ENCODE peak calls at places on chromosomes 16 and 17, in nine cellular contexts. C is MM.1S, O is fibroblast of pulmonary artery, W is AG04449, D is gastrocnemius medialis, Z is heart right ventricle, P is neural crest cell, S is kidney, G is astrocyte of the spinal cord. E is an unnamed sample.
A peak's percentile ranks its signal among the peaks of the same experiment; 100 is the strongest.

GRCh38 chr16:89096768-89097527 is 3.3 kb downstream of the ACSF3 start:
- DNase-seq in P (no peak), D (no peak), Z (no peak), S (no peak), O (no peak), W (no peak), C (no peak), G (no peak), E (no peak)

GRCh38 chr16:48558269-48558915 is 51.6 kb downstream of the N4BP1 start:
- DNase-seq in O (peak; percentile 84), D (no peak), C (no peak), S (no peak), Z (no peak), W (no peak), P (no peak), G (no peak), E (no peak)

GRCh38 chr16:19143241-19143640 is 24.8 kb upstream of the SYT17 start:
- DNase-seq in P (no peak), Z (no peak), D (no peak), O (no peak), C (no peak), S (no peak), G (no peak), W (no peak), E (no peak)

GRCh38 chr17:9115446-9116265 is 94.3 kb downstream of the NTN1 start:
- DNase-seq in O (peak; percentile 41), C (no peak), D (peak; percentile 33), S (peak; percentile 86), W (no peak), G (peak; percentile 65), Z (peak; percentile 70), P (peak; percentile 51), E (peak; percentile 22)

GRCh38 chr17:12041316-12041715 is 20.6 kb downstream of the MAP2K4 start:
- DNase-seq in P (no peak), S (no peak), Z (no peak), C (no peak), W (peak; percentile 21), O (peak; percentile 81), G (peak; percentile 79), D (no peak), E (no peak)

GRCh38 chr16:57875347-57875746 is 73.1 kb upstream of the KIFC3 start:
- DNase-seq in Z (no peak), G (no peak), C (no peak), P (no peak), S (no peak), W (no peak), O (no peak), D (no peak), E (no peak)

GRCh38 chr17:50311483-50311882 is 34.4 kb upstream of the XYLT2 start:
- DNase-seq in C (no peak), G (no peak), D (no peak), O (no peak), S (no peak), P (no peak), Z (no peak), W (no peak), E (no peak)

GRCh38 chr17:40099627-40100418 is 566 bp downstream of the NR1D1 start:
- DNase-seq in W (no peak), Z (no peak), C (peak; percentile 14), S (peak; percentile 82), D (no peak), O (no peak), P (no peak), G (no peak), E (peak; percentile 66)

DNA sequence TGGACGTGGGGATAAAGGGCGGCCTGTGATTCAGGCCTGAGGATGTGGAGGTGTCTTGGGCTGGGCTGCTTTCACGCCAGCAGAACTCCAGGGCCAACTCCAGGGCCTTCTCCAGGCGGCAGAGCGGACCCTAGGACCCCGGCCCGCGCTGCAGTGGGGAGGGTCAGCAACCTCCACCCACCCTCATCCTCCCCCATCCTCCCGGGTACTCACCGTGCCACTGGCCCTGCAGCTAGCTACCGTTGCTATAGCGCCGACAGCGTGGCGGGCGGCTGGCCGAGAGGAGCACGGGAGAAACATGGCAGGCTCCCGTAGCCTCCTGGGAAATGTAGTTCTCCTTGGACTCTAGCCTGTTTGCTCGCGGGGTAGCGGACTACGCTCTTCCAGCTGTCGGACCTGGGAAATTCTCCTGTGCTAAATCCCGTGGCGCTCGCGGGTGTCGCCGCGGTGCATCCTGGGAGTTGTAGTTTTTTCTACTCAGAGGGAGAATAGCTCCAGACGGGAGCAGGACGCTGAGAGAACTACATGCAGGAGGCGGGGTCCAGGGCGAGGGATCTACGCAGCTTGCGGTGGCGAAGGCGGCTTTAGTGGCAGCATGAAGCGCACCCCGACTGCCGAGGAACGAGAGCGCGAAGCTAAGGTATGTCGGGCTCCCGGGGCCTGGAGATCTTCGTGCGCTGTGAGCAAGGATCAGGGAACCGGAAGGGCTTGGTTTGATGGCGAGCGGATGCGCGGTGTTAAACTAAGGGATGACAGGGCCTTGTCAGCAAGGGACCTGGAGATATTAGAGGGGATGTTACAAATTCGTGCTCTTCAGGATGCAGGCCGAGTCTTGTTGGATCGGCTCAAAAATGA is at the start of the genes FTO and RPGRIP1L:
- DNase-seq in W (peak; percentile 95), C (peak; percentile 99), G (peak; percentile 100), P (peak; percentile 100), Z (peak; percentile 100), S (peak; percentile 99), O (peak; percentile 99), D (peak; percentile 99), E (peak; percentile 99)
- TF ChIP-seq CTCF in W (no peak), C (peak; percentile 3), G (no peak), P (no peak), Z (no peak), S (peak; percentile 11), O (no peak), D (peak; percentile 32), E (no peak)

GRCh38 chr17:49085565-49086315 is 46.8 kb upstream of the B4GALNT2 start:
- DNase-seq in C (no peak), P (no peak), O (no peak), G (no peak), S (no peak), D (no peak), Z (no peak), W (no peak), E (no peak)

GRCh38 chr17:49074851-49075540 is 57.6 kb upstream of the B4GALNT2 start:
- DNase-seq in Z (no peak), G (peak; percentile 51), W (no peak), C (no peak), S (no peak), P (no peak), D (no peak), O (no peak), E (no peak)

GRCh38 chr17:49078248-49078647 is 54.3 kb upstream of the B4GALNT2 start:
- DNase-seq in Z (no peak), W (no peak), C (no peak), D (no peak), S (no peak), G (no peak), P (no peak), O (no peak), E (no peak)

GRCh38 chr17:49076575-49077384 is 55.8 kb upstream of the B4GALNT2 start:
- DNase-seq in W (peak; percentile 67), Z (no peak), C (no peak), D (no peak), G (peak; percentile 93), O (peak; percentile 84), S (no peak), P (no peak), E (no peak)

DNA sequence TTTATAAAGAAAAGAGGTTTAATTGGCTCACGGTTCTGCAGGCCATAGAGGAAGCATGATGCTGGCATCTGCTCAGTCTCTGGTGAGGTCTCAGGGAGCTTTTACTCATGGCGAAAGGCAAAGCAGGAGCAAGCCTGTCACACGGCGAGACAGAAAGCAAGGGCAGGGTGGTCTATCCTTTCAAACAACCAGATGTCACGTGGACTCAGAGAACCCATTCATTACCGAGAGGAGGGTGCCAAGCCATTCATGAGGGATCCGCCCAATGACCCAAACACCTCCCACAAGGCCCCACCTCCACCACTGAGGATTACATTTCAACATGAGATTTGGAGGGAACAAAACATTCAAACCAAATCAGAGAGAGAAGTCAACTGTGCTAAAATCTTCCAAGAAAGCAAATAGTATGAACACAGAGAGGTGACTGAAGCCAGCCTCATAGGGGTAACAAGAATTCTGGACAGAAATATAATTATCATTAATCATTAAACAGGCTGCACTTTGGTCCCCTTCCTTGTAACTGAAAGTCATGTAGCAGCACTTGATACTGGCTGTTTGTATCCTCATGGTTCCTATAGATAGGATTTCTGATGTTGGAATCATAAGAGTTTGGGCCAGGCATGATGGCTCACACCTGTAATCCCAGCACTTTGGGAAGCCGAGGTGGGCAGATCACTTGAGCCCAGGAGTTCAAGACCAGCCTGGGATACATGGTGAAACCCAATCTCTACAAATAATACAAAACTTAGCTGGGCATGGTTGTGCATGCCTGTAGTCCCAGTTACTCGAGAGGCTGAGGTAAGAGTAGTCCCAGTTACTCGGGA is 52.5 kb upstream of the B4GALNT2 start:
- DNase-seq in C (no peak), W (no peak), G (no peak), Z (no peak), P (no peak), O (no peak), S (no peak), D (no peak), E (no peak)
- TF ChIP-seq CTCF in C (no peak), W (no peak), G (no peak), Z (no peak), P (no peak), O (no peak), S (no peak), D (no peak), E (no peak)

DNA sequence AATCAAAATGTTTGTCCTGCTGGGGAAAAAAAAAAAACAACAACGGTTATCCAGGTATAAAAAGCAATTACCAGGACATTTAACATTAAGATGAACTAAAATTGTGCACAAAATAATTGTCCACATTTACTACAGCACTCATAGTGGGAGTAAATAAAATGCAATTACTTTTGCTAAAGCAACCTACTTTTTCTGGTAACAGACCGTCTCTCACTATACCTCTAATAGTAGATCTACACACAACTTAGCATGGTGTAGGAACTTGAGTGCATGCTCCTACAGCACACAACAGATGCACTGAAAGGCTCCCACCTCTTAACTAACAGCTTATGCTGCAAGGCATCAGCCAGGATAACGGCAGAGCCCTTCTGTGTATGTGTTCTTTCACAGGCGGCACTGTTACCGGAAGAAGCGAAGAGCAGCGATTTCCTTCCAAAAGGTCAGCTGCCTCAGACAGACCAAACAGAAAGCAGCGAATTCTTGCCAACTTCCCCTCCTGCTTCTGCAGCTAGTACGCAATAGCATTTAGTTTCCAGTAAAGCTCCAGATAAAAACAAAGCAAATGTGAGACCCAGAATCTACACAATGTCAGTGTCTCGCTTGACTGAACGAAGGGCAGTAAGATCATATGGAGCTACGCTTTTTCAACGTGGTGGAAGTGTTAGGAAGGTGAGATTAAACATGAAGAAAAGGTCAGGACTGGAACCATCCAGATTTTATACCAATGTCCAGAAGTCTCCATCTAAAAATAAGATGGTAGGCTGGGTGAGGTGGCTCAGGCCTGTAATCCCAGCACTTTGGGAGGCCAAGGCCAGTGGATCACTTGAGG is 27.6 kb downstream of the STAT5B start:
- DNase-seq in W (no peak), C (peak; percentile 92), Z (peak; percentile 90), D (peak; percentile 91), O (peak; percentile 98), P (peak; percentile 8), G (peak; percentile 82), S (peak; percentile 82), E (no peak)
- TF ChIP-seq CTCF in W (no peak), C (no peak), Z (no peak), D (peak; percentile 9), O (no peak), P (no peak), G (no peak), S (no peak), E (no peak)

DNA sequence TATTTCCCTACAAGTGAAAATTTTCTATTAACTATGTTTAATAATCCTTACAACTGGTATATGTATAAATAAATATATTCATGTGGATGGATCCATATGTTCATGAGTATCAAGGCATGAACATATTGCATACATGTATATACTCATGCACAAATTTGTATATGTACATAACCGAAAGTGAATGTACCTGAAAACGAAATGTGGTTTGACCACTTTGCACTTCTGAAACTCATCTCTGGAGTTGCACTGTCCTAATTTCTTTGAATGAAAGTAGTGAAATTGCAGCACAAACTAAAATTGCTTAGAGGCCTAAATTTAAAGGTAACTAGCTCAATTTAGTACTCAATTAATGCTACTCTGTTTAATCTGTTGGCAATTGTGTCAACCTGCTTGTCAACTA is 27.4 kb upstream of the GNAO1 start:
- DNase-seq in S (no peak), P (no peak), G (no peak), C (peak; percentile 75), D (no peak), W (no peak), O (no peak), Z (no peak), E (no peak)
- TF ChIP-seq CTCF in S (no peak), P (no peak), G (no peak), C (no peak), D (no peak), W (no peak), O (no peak), Z (no peak), E (no peak)